ENCODE peak calls at places on chromosomes 2 and 18, in six cellular contexts. One of them, this sample, is unnamed.

GRCh38 chr2:221896505-221897151 is 324.5 kb upstream of the EPHA4 start:
- DNase-seq in mesenchymal stem cell: peak
- DNase-seq in neuronal stem cell: no peak
- DNase-seq in H1: no peak
- DNase-seq in mesendoderm: peak
- DNase-seq in H9: no peak
- DNase-seq in this sample: peak

GRCh38 chr2:120771556-120772208 is 36.0 kb downstream of the GLI2 start:
- DNase-seq in H1: no peak
- DNase-seq in H9: no peak
- DNase-seq in neuronal stem cell: no peak
- DNase-seq in mesenchymal stem cell: peak
- DNase-seq in mesendoderm: peak
- DNase-seq in this sample: peak

GRCh38 chr2:28751956-28752607 is 452 bp downstream of the PPP1CB start:
- DNase-seq in neuronal stem cell: no peak
- DNase-seq in H9: no peak
- DNase-seq in H1: no peak
- DNase-seq in mesendoderm: peak
- DNase-seq in mesenchymal stem cell: no peak
- DNase-seq in this sample: no peak

GRCh38 chr2:233142355-233142897 is 82.3 kb downstream of the INPP5D start:
- DNase-seq in H1: no peak
- DNase-seq in H9: no peak
- DNase-seq in mesenchymal stem cell: no peak
- DNase-seq in mesendoderm: peak
- DNase-seq in neuronal stem cell: no peak
- DNase-seq in this sample: no peak

GRCh38 chr2:148519013-148519412 is 125.5 kb upstream of the EPC2 start:
- DNase-seq in H1: no peak
- DNase-seq in H9: peak
- DNase-seq in mesenchymal stem cell: no peak
- DNase-seq in neuronal stem cell: no peak
- DNase-seq in mesendoderm: peak
- DNase-seq in this sample: no peak

GRCh38 chr2:189233527-189233926 is 54.0 kb upstream of the COL5A2 start:
- DNase-seq in mesenchymal stem cell: no peak
- DNase-seq in H9: no peak
- DNase-seq in neuronal stem cell: no peak
- DNase-seq in H1: no peak
- DNase-seq in mesendoderm: no peak
- DNase-seq in this sample: peak

GRCh38 chr18:76443519-76444435 is 51.3 kb downstream of the ZNF516 start:
- DNase-seq in H9: no peak
- DNase-seq in H1: no peak
- DNase-seq in mesendoderm: no peak
- DNase-seq in mesenchymal stem cell: no peak
- DNase-seq in neuronal stem cell: no peak
- DNase-seq in this sample: no peak

GRCh38 chr18:64037812-64038414 is 68.0 kb downstream of the SERPINB8 start:
- DNase-seq in H1: no peak
- DNase-seq in neuronal stem cell: peak
- DNase-seq in mesendoderm: peak
- DNase-seq in H9: no peak
- DNase-seq in mesenchymal stem cell: peak
- DNase-seq in this sample: peak

GRCh38 chr2:233801357-233802131 is 23.4 kb downstream of the MROH2A start:
- DNase-seq in H9: no peak
- DNase-seq in mesenchymal stem cell: no peak
- DNase-seq in mesendoderm: peak
- DNase-seq in neuronal stem cell: no peak
- DNase-seq in H1: no peak
- DNase-seq in this sample: peak

DNA sequence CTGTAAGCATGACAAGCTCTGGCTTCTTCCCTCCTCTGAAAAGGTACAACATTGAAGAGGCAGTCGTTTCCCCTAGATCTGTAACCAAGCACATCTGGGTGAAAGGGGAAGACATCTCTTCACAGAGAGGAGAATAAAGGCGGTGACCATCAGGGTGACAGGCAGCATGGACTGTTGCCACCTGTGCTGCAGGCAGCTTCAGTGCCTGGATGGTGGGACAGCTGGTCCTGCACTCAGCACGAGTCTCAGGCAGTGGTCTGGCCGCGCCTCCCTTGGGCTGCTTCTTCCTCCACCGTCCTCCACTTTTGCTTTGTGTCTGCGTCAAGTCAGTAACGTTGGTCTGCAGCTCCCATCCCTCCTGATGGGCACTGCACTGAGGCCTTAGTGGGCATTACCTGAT is 264.4 kb downstream of the NEDD4L start:
- DNase-seq in H9: no peak
- DNase-seq in neuronal stem cell: no peak
- DNase-seq in mesenchymal stem cell: no peak
- DNase-seq in mesendoderm: no peak
- DNase-seq in H1: no peak
- DNase-seq in this sample: no peak
- H3K23ac ChIP-seq in H9: no peak
- H3K23ac ChIP-seq in neuronal stem cell: peak
- H3K23ac ChIP-seq in mesenchymal stem cell: no peak
- H3K23ac ChIP-seq in mesendoderm: peak
- H3K23ac ChIP-seq in H1: no peak
- H3K23ac ChIP-seq in this sample: no peak

GRCh38 chr18:74310411-74310810 is 5.2 kb upstream of the C18orf63 start:
- DNase-seq in H9: peak
- DNase-seq in mesendoderm: peak
- DNase-seq in neuronal stem cell: no peak
- DNase-seq in mesenchymal stem cell: peak
- DNase-seq in H1: no peak
- DNase-seq in this sample: peak
- H3K23ac ChIP-seq in H9: no peak
- H3K23ac ChIP-seq in mesendoderm: no peak
- H3K23ac ChIP-seq in neuronal stem cell: no peak
- H3K23ac ChIP-seq in mesenchymal stem cell: no peak
- H3K23ac ChIP-seq in H1: no peak
- H3K23ac ChIP-seq in this sample: peak

GRCh38 chr2:223251656-223252229 is 199.8 kb downstream of the KCNE4 start:
- DNase-seq in H9: no peak
- DNase-seq in mesendoderm: no peak
- DNase-seq in H1: no peak
- DNase-seq in neuronal stem cell: no peak
- DNase-seq in mesenchymal stem cell: no peak
- DNase-seq in this sample: no peak
- H3K23ac ChIP-seq in H9: no peak
- H3K23ac ChIP-seq in mesendoderm: no peak
- H3K23ac ChIP-seq in H1: no peak
- H3K23ac ChIP-seq in neuronal stem cell: no peak
- H3K23ac ChIP-seq in mesenchymal stem cell: no peak
- H3K23ac ChIP-seq in this sample: no peak

DNA sequence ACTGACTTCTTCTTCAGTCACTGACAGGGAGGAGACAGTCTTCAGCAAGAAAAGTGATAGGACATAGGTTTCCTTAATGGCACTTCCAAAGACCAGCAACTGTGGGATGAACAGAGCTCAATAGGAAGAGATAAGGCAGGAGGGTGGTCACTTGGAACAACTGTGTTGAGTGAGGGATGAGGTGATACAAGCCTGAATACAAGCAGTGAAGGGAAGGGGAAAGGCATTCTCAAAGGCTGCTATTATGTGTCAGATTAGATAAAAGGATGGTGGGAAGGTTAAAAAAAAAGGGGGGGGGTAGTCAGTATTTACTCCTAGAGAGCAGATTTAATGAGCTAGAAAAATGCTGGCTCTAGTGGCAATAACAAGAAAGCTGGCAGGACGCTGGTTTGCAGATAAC is 25.7 kb downstream of the CCBE1 start:
- DNase-seq in H1: no peak
- DNase-seq in mesenchymal stem cell: no peak
- DNase-seq in mesendoderm: peak
- DNase-seq in H9: no peak
- DNase-seq in neuronal stem cell: no peak
- DNase-seq in this sample: no peak
- H3K23ac ChIP-seq in H1: no peak
- H3K23ac ChIP-seq in mesenchymal stem cell: no peak
- H3K23ac ChIP-seq in mesendoderm: no peak
- H3K23ac ChIP-seq in H9: no peak
- H3K23ac ChIP-seq in neuronal stem cell: no peak
- H3K23ac ChIP-seq in this sample: no peak

DNA sequence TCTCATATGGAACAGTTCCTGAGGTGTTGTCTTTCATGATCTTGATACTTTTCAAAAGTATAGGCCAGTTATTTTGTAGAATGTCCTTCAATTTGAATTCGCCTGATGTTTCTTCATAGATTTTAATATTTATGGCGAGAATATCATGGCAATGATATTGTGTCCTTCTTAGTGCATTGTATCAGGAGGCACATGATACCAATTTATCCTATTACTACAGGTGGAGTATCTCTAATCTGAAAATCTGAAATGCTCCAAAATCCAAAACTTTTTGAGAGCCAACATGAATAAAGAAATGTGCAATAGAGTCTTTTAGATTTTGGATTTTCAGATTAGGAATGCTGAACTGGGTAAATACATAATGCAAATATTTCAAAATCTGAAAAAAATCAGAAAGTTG is 216.6 kb upstream of the LYPD1 start:
- DNase-seq in H9: no peak
- DNase-seq in neuronal stem cell: no peak
- DNase-seq in H1: no peak
- DNase-seq in mesendoderm: no peak
- DNase-seq in mesenchymal stem cell: no peak
- DNase-seq in this sample: no peak
- H3K23ac ChIP-seq in H9: no peak
- H3K23ac ChIP-seq in neuronal stem cell: no peak
- H3K23ac ChIP-seq in H1: no peak
- H3K23ac ChIP-seq in mesendoderm: no peak
- H3K23ac ChIP-seq in mesenchymal stem cell: no peak
- H3K23ac ChIP-seq in this sample: no peak

GRCh38 chr2:65527451-65528240 is 95.2 kb upstream of the SPRED2 start:
- DNase-seq in mesenchymal stem cell: no peak
- DNase-seq in mesendoderm: peak
- DNase-seq in H9: no peak
- DNase-seq in H1: no peak
- DNase-seq in neuronal stem cell: no peak
- DNase-seq in this sample: no peak
- H3K23ac ChIP-seq in mesenchymal stem cell: no peak
- H3K23ac ChIP-seq in mesendoderm: no peak
- H3K23ac ChIP-seq in H9: no peak
- H3K23ac ChIP-seq in H1: no peak
- H3K23ac ChIP-seq in neuronal stem cell: no peak
- H3K23ac ChIP-seq in this sample: no peak

DNA sequence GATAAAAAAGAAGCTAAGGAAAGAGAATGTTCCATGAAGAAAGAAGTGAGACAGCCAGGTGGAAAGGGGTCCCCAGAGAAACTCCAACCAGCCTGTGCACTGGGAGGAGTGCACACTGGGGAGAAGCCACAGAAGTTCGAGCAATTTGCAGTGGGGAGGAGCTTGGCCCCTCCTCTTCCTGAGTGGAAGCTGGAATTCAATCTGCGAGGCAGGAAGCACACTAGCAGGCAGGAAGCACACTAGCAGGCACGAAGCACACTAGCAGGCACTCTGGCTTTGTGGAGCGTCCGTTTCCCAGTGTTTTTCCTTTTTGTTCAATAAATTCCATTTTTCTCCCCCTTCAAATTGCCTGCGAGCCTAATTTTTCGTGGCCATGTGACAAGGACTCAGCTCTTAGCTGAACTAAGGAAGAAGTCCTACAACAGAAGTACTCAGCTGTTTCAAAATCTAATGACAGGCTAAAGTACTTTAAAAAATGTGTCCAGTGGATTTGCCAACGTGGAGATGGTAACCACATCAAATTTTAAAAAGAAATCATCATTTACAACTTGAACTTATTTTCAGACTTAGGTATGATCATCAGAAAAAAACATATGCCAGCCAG is 21.4 kb upstream of the SPIRE1 start:
- DNase-seq in H1: no peak
- DNase-seq in neuronal stem cell: no peak
- DNase-seq in mesenchymal stem cell: peak
- DNase-seq in H9: no peak
- DNase-seq in mesendoderm: peak
- DNase-seq in this sample: peak
- H3K23ac ChIP-seq in H1: no peak
- H3K23ac ChIP-seq in neuronal stem cell: no peak
- H3K23ac ChIP-seq in mesenchymal stem cell: no peak
- H3K23ac ChIP-seq in H9: no peak
- H3K23ac ChIP-seq in mesendoderm: no peak
- H3K23ac ChIP-seq in this sample: peak

GRCh38 chr2:54385271-54385670 is 70.9 kb upstream of the SPTBN1 start:
- DNase-seq in H1: no peak
- DNase-seq in neuronal stem cell: no peak
- DNase-seq in mesendoderm: no peak
- DNase-seq in H9: no peak
- DNase-seq in mesenchymal stem cell: no peak
- DNase-seq in this sample: no peak

GRCh38 chr2:54386585-54386984 is 69.5 kb upstream of the SPTBN1 start:
- DNase-seq in H9: no peak
- DNase-seq in H1: no peak
- DNase-seq in mesendoderm: no peak
- DNase-seq in mesenchymal stem cell: no peak
- DNase-seq in neuronal stem cell: no peak
- DNase-seq in this sample: no peak

GRCh38 chr2:54388093-54388492 is 68.0 kb upstream of the SPTBN1 start:
- DNase-seq in H9: no peak
- DNase-seq in mesenchymal stem cell: no peak
- DNase-seq in neuronal stem cell: no peak
- DNase-seq in H1: no peak
- DNase-seq in mesendoderm: peak
- DNase-seq in this sample: no peak

GRCh38 chr2:54386993-54387590 is 69.0 kb upstream of the SPTBN1 start:
- DNase-seq in neuronal stem cell: no peak
- DNase-seq in mesenchymal stem cell: no peak
- DNase-seq in H9: no peak
- DNase-seq in H1: no peak
- DNase-seq in mesendoderm: no peak
- DNase-seq in this sample: peak

DNA sequence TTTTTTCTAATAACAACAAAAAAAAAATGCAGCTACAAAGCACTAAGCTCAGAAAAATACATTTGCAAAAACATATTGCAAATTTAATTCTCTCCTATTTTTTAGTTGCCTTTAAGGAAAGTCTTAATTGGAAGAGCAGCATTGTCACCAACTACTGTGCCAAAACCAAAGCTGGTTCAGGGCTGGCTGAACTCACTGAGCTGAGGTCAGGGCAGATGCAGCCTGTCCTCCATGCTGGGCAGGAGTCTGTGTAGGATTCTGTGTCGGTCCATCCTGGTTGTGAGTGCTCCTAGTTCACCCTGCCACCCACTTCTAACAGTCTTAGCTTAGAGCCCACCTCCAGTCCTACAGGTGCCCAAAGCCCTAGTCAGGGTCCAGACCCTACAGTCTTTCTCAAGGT is 68.5 kb upstream of the SPTBN1 start:
- DNase-seq in mesenchymal stem cell: no peak
- DNase-seq in H1: no peak
- DNase-seq in neuronal stem cell: no peak
- DNase-seq in H9: no peak
- DNase-seq in mesendoderm: no peak
- DNase-seq in this sample: no peak
- H3K23ac ChIP-seq in mesenchymal stem cell: no peak
- H3K23ac ChIP-seq in H1: no peak
- H3K23ac ChIP-seq in neuronal stem cell: peak
- H3K23ac ChIP-seq in H9: no peak
- H3K23ac ChIP-seq in mesendoderm: no peak
- H3K23ac ChIP-seq in this sample: no peak

GRCh38 chr2:96265840-96266569 is at the start of the genes CIAO1 and TMEM127:
- DNase-seq in mesendoderm: peak
- DNase-seq in H9: peak
- DNase-seq in H1: peak
- DNase-seq in mesenchymal stem cell: peak
- DNase-seq in neuronal stem cell: peak
- DNase-seq in this sample: peak
- H3K23ac ChIP-seq in mesendoderm: peak
- H3K23ac ChIP-seq in H9: no peak
- H3K23ac ChIP-seq in H1: no peak
- H3K23ac ChIP-seq in mesenchymal stem cell: no peak
- H3K23ac ChIP-seq in neuronal stem cell: peak
- H3K23ac ChIP-seq in this sample: peak

GRCh38 chr2:239268549-239268948 is 132.3 kb downstream of the HDAC4 start:
- DNase-seq in mesenchymal stem cell: no peak
- DNase-seq in mesendoderm: no peak
- DNase-seq in H1: no peak
- DNase-seq in neuronal stem cell: no peak
- DNase-seq in H9: no peak
- DNase-seq in this sample: no peak
- H3K23ac ChIP-seq in mesenchymal stem cell: no peak
- H3K23ac ChIP-seq in mesendoderm: no peak
- H3K23ac ChIP-seq in H1: no peak
- H3K23ac ChIP-seq in neuronal stem cell: no peak
- H3K23ac ChIP-seq in H9: no peak
- H3K23ac ChIP-seq in this sample: no peak